ENCODE peak calls at places on chromosomes 12 and 14, in seven cellular contexts. One of them, this sample, is unnamed.

GRCh38 chr12:85278598-85279448 is 1.2 kb upstream of the ALX1 start:
- DNase-seq in thyroid gland: no peak
- DNase-seq in heart left ventricle: no peak
- DNase-seq in adrenal gland: no peak
- DNase-seq in H1: no peak
- DNase-seq in K562: no peak
- DNase-seq in A549: no peak
- DNase-seq in this sample: peak

GRCh38 chr14:103260629-103261124 is 73.4 kb upstream of the EIF5 start:
- DNase-seq in A549: peak
- DNase-seq in K562: no peak
- DNase-seq in heart left ventricle: peak
- DNase-seq in adrenal gland: peak
- DNase-seq in thyroid gland: peak
- DNase-seq in H1: no peak
- DNase-seq in this sample: no peak

GRCh38 chr12:117857632-117858274 is 111.0 kb downstream of the KSR2 start:
- DNase-seq in thyroid gland: peak
- DNase-seq in K562: peak
- DNase-seq in H1: peak
- DNase-seq in heart left ventricle: no peak
- DNase-seq in adrenal gland: peak
- DNase-seq in A549: peak
- DNase-seq in this sample: no peak

GRCh38 chr14:63045612-63046320 is 508 bp upstream of the KCNH5 start:
- DNase-seq in A549: peak
- DNase-seq in adrenal gland: no peak
- DNase-seq in H1: peak
- DNase-seq in K562: no peak
- DNase-seq in heart left ventricle: peak
- DNase-seq in thyroid gland: peak
- DNase-seq in this sample: no peak

GRCh38 chr12:64675795-64676194 is 65.5 kb downstream of the RASSF3 start:
- DNase-seq in adrenal gland: peak
- DNase-seq in H1: no peak
- DNase-seq in K562: no peak
- DNase-seq in heart left ventricle: peak
- DNase-seq in thyroid gland: no peak
- DNase-seq in A549: peak
- DNase-seq in this sample: no peak

GRCh38 chr14:87497301-87497700 is 495.7 kb downstream of the GALC start:
- DNase-seq in heart left ventricle: no peak
- DNase-seq in adrenal gland: no peak
- DNase-seq in H1: no peak
- DNase-seq in K562: no peak
- DNase-seq in A549: no peak
- DNase-seq in thyroid gland: no peak
- DNase-seq in this sample: no peak

GRCh38 chr12:123119808-123120207 is 31.1 kb downstream of the PITPNM2 start:
- DNase-seq in adrenal gland: no peak
- DNase-seq in A549: no peak
- DNase-seq in thyroid gland: no peak
- DNase-seq in heart left ventricle: no peak
- DNase-seq in K562: no peak
- DNase-seq in H1: no peak
- DNase-seq in this sample: no peak

GRCh38 chr14:36658091-36659009 is 3.3 kb upstream of the PAX9 start:
- DNase-seq in adrenal gland: no peak
- DNase-seq in A549: no peak
- DNase-seq in thyroid gland: no peak
- DNase-seq in H1: no peak
- DNase-seq in heart left ventricle: no peak
- DNase-seq in K562: no peak
- DNase-seq in this sample: no peak

GRCh38 chr12:16526693-16527092 is 79.3 kb downstream of the LMO3 start:
- DNase-seq in adrenal gland: peak
- DNase-seq in thyroid gland: no peak
- DNase-seq in K562: no peak
- DNase-seq in H1: no peak
- DNase-seq in A549: no peak
- DNase-seq in heart left ventricle: no peak
- DNase-seq in this sample: no peak

GRCh38 chr12:68789144-68789878 is 18.7 kb upstream of the MDM2 start:
- DNase-seq in thyroid gland: no peak
- DNase-seq in K562: no peak
- DNase-seq in A549: no peak
- DNase-seq in heart left ventricle: no peak
- DNase-seq in adrenal gland: no peak
- DNase-seq in H1: no peak
- DNase-seq in this sample: peak

GRCh38 chr12:122729583-122730214 is 945 bp downstream of the HCAR1 start:
- DNase-seq in thyroid gland: no peak
- DNase-seq in A549: no peak
- DNase-seq in heart left ventricle: no peak
- DNase-seq in H1: no peak
- DNase-seq in K562: no peak
- DNase-seq in adrenal gland: no peak
- DNase-seq in this sample: no peak

GRCh38 chr14:75709207-75709812 is 48.3 kb downstream of the TTLL5 start:
- DNase-seq in heart left ventricle: peak
- DNase-seq in adrenal gland: peak
- DNase-seq in K562: peak
- DNase-seq in thyroid gland: peak
- DNase-seq in H1: peak
- DNase-seq in A549: peak
- DNase-seq in this sample: peak

GRCh38 chr14:96053600-96054381 is 14.6 kb downstream of the C14orf132 start:
- DNase-seq in H1: no peak
- DNase-seq in adrenal gland: no peak
- DNase-seq in heart left ventricle: peak
- DNase-seq in thyroid gland: no peak
- DNase-seq in K562: no peak
- DNase-seq in A549: no peak
- DNase-seq in this sample: peak

GRCh38 chr14:35878272-35879140 is 52.4 kb downstream of the BRMS1L start:
- DNase-seq in adrenal gland: peak
- DNase-seq in heart left ventricle: peak
- DNase-seq in H1: no peak
- DNase-seq in A549: peak
- DNase-seq in thyroid gland: peak
- DNase-seq in K562: no peak
- DNase-seq in this sample: no peak

GRCh38 chr12:19440916-19441315 is 1.6 kb downstream of the AEBP2 start:
- DNase-seq in adrenal gland: no peak
- DNase-seq in thyroid gland: no peak
- DNase-seq in H1: no peak
- DNase-seq in K562: no peak
- DNase-seq in heart left ventricle: no peak
- DNase-seq in A549: no peak
- DNase-seq in this sample: no peak

GRCh38 chr12:87253157-87253556 is 776.0 kb downstream of the C12orf50 start:
- DNase-seq in K562: no peak
- DNase-seq in heart left ventricle: no peak
- DNase-seq in adrenal gland: peak
- DNase-seq in thyroid gland: no peak
- DNase-seq in H1: no peak
- DNase-seq in A549: no peak
- DNase-seq in this sample: no peak

GRCh38 chr14:67698179-67698578 is 2.6 kb upstream of the RDH11 start:
- DNase-seq in A549: no peak
- DNase-seq in adrenal gland: no peak
- DNase-seq in heart left ventricle: no peak
- DNase-seq in thyroid gland: no peak
- DNase-seq in H1: no peak
- DNase-seq in K562: no peak
- DNase-seq in this sample: no peak

DNA sequence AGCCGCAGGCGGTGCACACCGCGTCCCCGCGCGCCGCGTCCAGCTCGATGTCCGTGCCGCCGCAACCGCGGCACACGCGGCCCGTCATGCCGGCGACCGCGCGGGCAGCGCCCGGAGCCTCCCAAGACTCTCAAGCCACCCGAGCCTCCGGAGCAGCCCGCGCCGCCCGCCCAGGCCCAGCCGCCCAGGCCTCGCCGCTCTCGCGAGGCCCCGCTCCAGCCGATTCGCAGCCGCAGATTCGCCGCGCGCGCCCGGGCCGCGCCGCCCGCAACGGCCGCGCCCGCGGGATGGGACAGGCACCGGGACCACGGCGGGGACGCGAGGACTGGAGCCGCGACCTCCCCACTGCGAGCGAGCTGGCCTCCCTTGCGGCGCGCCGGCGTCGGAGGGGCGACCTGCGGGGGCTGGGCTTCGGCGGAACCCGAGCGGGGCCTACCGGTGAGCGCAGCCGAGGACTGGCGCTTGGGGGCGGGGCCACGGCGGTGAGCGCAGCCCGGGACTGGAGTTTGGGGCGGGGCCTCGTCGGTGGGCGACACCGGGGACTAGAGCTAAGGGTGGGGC is at the start of gene BRF1:
- DNase-seq in K562: peak
- DNase-seq in heart left ventricle: peak
- DNase-seq in H1: peak
- DNase-seq in A549: peak
- DNase-seq in adrenal gland: peak
- DNase-seq in thyroid gland: peak
- DNase-seq in this sample: peak
- TF ChIP-seq POLR2A in K562: no peak
- TF ChIP-seq POLR2A in heart left ventricle: no peak
- TF ChIP-seq POLR2A in H1: peak
- TF ChIP-seq POLR2A in A549: no peak
- TF ChIP-seq POLR2A in adrenal gland: peak
- TF ChIP-seq POLR2A in thyroid gland: no peak
- TF ChIP-seq POLR2A in this sample: no peak

DNA sequence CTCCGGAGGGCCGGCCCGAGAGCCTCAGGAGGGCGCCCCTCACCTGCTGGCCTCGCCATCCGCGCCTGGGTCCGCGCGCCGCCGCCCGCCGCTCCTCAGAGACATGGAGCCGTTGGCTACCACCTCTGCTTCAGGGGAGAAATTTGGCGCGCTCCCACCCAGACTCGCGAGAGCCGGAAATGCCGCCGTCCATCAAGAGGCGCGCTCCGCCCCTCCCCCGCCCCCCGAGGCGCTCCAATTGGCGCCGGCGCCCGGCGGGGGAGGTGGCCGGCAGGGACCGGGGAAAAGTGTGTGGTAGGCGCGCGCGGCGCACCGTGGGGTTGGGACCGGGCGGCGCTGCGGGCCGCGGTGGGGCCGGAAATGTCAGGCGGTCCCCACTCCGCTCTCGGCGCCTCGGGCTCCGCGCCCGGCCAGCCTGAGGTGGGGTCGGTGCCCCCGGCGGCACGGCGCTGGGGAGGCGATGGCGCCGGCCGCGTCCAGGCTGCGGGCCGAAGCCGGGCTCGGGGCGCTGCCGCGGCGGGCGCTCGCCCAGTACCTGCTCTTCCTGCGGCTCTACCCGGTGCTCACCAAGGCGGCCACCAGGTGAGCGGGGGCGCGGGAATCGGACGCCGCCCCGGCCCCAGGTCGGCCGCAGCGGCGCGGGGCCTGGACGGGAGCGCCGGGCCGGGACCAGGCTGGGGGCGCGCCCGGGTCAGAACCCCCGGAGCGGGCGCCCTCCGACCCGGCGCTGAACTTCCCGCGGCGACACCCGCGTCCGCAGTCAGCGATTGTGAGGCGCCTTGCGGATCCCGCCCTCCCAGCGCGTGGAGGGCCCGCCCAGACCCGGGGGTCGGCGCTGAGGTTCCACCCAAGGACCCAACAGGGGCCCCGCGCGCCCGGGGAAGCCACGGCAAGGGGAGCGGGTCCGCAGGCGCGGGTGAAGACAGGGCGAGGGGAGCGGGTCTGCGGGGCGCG is at the start of the genes POLE and PXMP2:
- DNase-seq in K562: peak
- DNase-seq in thyroid gland: peak
- DNase-seq in A549: peak
- DNase-seq in adrenal gland: peak
- DNase-seq in heart left ventricle: peak
- DNase-seq in H1: peak
- DNase-seq in this sample: peak
- TF ChIP-seq CTCF in K562: no peak
- TF ChIP-seq CTCF in thyroid gland: peak
- TF ChIP-seq CTCF in A549: no peak
- TF ChIP-seq CTCF in adrenal gland: peak
- TF ChIP-seq CTCF in heart left ventricle: peak
- TF ChIP-seq CTCF in H1: no peak
- TF ChIP-seq CTCF in this sample: no peak

DNA sequence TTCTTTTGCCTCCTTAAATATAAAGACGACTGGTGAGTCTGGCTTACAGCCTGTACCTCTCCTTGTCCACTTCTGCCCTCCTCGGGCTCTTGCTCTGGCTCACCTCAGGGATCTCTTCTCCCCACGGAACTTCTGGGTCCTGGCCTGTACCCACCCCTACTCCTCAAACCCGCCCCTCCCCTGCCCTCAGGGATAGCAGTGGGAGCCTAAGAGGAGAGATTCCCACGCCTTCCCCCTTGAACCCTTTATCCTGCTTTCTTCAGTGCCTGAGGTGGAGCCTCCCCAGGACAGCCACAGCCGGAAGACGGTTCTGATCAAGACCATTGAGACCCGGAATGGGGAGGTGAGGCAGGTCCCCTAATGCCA is 2.7 kb downstream of the PRPH start:
- DNase-seq in K562: no peak
- DNase-seq in thyroid gland: no peak
- DNase-seq in H1: no peak
- DNase-seq in heart left ventricle: no peak
- DNase-seq in A549: no peak
- DNase-seq in adrenal gland: no peak
- DNase-seq in this sample: no peak
- TF ChIP-seq POLR2A in K562: no peak
- TF ChIP-seq POLR2A in thyroid gland: no peak
- TF ChIP-seq POLR2A in H1: no peak
- TF ChIP-seq POLR2A in heart left ventricle: no peak
- TF ChIP-seq POLR2A in A549: no peak
- TF ChIP-seq POLR2A in adrenal gland: no peak
- TF ChIP-seq POLR2A in this sample: no peak

DNA sequence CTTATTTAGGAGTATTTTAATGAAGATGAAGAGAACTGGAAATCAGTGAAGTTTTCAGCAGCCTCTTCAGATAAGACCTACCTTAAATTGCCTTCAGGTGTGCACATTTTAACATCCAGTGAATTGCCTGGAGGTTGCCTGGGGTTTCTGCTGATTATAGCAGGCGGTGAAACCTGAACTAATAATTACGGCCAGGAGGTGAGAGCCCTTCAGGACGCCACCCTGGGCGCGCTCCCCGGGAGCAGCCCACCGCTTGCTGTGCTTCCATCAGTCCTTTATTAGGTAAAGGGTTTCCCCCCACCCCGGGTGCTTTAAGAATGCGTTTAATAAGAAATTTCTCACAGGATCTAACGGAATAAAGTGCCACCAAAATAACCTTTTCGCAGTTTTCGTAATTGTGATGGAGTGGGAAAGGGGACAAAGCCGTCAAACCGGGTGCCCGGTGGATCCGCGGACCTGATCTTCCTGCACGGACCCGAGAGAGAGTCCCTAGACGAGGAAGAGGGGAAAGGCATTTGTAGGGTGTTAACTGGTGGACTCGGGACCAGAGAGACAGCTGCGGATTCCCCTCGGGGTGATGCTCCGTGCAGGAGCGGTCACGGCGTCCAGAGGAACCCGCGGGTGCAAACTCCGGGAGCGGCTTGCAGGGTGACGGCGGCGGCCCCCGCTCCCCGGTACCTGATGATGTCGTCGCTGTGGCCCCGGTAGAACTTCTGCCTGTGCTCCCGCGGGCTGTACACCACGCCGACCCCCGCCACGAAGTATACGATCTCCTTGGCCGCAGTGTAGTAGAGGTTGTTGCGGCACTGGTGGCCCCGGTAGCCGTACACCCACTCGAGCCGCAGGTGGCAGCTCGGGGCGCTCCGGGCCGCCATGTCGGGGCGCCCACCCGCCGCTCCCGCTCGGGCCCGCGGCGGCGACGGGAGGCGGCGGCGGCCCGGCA is 853 bp downstream of the EML5 start:
- DNase-seq in adrenal gland: peak
- DNase-seq in thyroid gland: peak
- DNase-seq in K562: no peak
- DNase-seq in heart left ventricle: no peak
- DNase-seq in A549: peak
- DNase-seq in H1: no peak
- DNase-seq in this sample: no peak
- TF ChIP-seq CTCF in adrenal gland: no peak
- TF ChIP-seq CTCF in thyroid gland: no peak
- TF ChIP-seq CTCF in K562: no peak
- TF ChIP-seq CTCF in heart left ventricle: no peak
- TF ChIP-seq CTCF in A549: no peak
- TF ChIP-seq CTCF in H1: no peak
- TF ChIP-seq CTCF in this sample: no peak